ENCODE peak calls at places on chromosome 5, in eight cellular contexts. N, C, G, D, H, Q, V and W are unnamed samples.

GRCh38 chr5:169656125-169656990 is 19.3 kb downstream of the DOCK2 start:
- DNase-seq in Q (no peak), V (no peak), H (no peak), G (no peak), D (no peak), C (no peak), N (no peak), W (no peak)

GRCh38 chr5:173496883-173497255 is 119.6 kb downstream of the BOD1 start:
- DNase-seq in N (no peak), D (no peak), V (no peak), G (no peak), Q (no peak), C (no peak), H (no peak), W (peak; percentile 80)

GRCh38 chr5:42940853-42941252 is 99.3 kb downstream of the ANXA2R start:
- DNase-seq in H (no peak), N (no peak), C (no peak), D (no peak), V (no peak), Q (no peak), G (no peak), W (no peak)

GRCh38 chr5:59599729-59600128 is 293.8 kb downstream of the PDE4D start:
- DNase-seq in H (no peak), V (no peak), N (no peak), D (no peak), C (no peak), G (no peak), Q (no peak), W (no peak)

GRCh38 chr5:95669540-95669939 is 13.3 kb downstream of the SPATA9 start:
- DNase-seq in N (no peak), D (peak; percentile 26), H (no peak), Q (peak; percentile 59), V (peak; percentile 96), C (peak; percentile 90), G (no peak), W (peak; percentile 93)

GRCh38 chr5:62259699-62260220 is 46.2 kb upstream of the KIF2A start:
- DNase-seq in Q (no peak), H (no peak), C (no peak), G (no peak), N (no peak), V (no peak), D (no peak), W (no peak)

GRCh38 chr5:3350781-3351180 is 244.9 kb upstream of the IRX1 start:
- DNase-seq in C (no peak), N (no peak), H (no peak), V (peak; percentile 34), Q (no peak), D (peak; percentile 10), G (no peak), W (no peak)

GRCh38 chr5:77631166-77631582 is 7.3 kb downstream of the OTP start:
- DNase-seq in G (no peak), N (no peak), H (peak; percentile 21), Q (no peak), V (no peak), C (no peak), D (no peak), W (no peak)

GRCh38 chr5:77204967-77205366 is 5.5 kb upstream of the PDE8B start:
- DNase-seq in N (no peak), Q (no peak), D (no peak), G (no peak), C (no peak), V (no peak), H (no peak), W (no peak)

GRCh38 chr5:6899215-6899614 is 186.0 kb downstream of the TENT4A start:
- DNase-seq in Q (peak; percentile 27), G (no peak), D (peak; percentile 88), C (no peak), V (peak; percentile 91), N (no peak), H (no peak), W (peak; percentile 45)

GRCh38 chr5:8458038-8458383 is 589.1 kb downstream of the MTRR start:
- DNase-seq in C (no peak), G (no peak), H (no peak), N (no peak), D (no peak), V (no peak), Q (no peak), W (no peak)

GRCh38 chr5:72501475-72501874 is 5.7 kb downstream of the ZNF366 start:
- DNase-seq in H (no peak), G (no peak), V (no peak), N (no peak), D (no peak), C (no peak), Q (no peak), W (peak; percentile 87)

GRCh38 chr5:6408627-6409446 is 30.5 kb upstream of the MED10 start:
- DNase-seq in Q (no peak), N (no peak), G (no peak), V (no peak), D (no peak), H (no peak), C (no peak), W (no peak)

GRCh38 chr5:151115272-151115905 is 34.6 kb upstream of the TNIP1 start:
- DNase-seq in V (peak; percentile 88), D (peak; percentile 84), G (peak; percentile 85), N (peak; percentile 84), H (peak; percentile 83), C (peak; percentile 86), Q (peak; percentile 84), W (no peak)

GRCh38 chr5:97056263-97056662 is 86.1 kb downstream of the LIX1 start:
- DNase-seq in C (no peak), G (no peak), N (no peak), V (no peak), Q (no peak), D (no peak), H (no peak), W (no peak)

GRCh38 chr5:124180523-124181461 is 565.6 kb downstream of the ZNF608 start:
- DNase-seq in V (no peak), Q (no peak), G (no peak), H (no peak), D (no peak), C (no peak), N (no peak), W (no peak)

GRCh38 chr5:40678021-40678939 is 1.4 kb upstream of the PTGER4 start:
- DNase-seq in C (no peak), Q (no peak), G (no peak), H (no peak), N (no peak), D (no peak), V (no peak), W (no peak)

GRCh38 chr5:19910131-19910530 is 77.9 kb downstream of the CDH18 start:
- DNase-seq in H (no peak), G (no peak), D (no peak), N (no peak), C (no peak), V (no peak), Q (no peak), W (no peak)

GRCh38 chr5:17248999-17249634 is 31.7 kb downstream of the BASP1 start:
- DNase-seq in C (no peak), H (no peak), G (peak; percentile 95), N (no peak), V (no peak), Q (no peak), D (no peak), W (no peak)

GRCh38 chr5:99586878-99587277 is 658.1 kb upstream of the CHD1 start:
- DNase-seq in V (no peak), N (no peak), Q (no peak), G (no peak), H (no peak), D (no peak), C (no peak), W (no peak)

GRCh38 chr5:136516617-136517016 is 151.3 kb upstream of the TRPC7 start:
- DNase-seq in N (no peak), D (no peak), V (no peak), Q (no peak), G (no peak), H (no peak), C (no peak), W (no peak)

DNA sequence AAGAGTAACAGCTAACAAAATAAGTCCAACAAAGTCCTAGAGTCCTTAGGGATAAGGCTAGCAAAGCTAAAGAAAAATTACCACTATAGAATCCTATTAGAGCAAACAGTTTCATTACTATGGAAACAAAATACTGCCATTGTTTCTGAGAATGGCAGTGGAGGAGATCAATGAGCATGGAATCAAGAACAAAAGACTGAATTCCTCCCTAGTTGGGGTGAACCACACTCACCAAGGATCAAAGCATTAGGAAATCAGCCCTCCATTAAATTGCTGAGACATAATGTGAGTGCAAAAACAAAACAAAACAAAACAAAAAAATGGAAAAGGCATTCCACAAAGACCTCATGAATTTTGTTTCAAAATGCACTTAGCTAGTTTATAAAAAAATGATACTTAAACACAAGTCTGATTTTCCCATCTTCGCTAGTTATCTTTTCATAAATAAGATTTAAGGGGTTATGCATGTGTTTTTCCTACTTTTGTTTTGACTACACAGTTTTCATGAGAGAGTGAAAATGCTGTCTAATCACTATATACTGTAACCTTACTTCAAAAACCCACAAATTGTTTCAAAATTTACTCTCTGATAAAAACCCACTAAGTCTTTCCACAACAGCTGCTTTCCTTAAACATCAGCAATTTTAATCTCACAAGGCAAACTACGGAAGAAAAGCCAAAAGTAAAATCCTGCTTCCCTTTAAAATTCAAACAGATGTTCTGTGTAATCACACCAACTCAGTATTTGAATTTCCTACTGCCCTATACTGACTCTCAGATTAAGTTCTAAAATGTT is 9.7 kb downstream of the SERINC5 start:
- DNase-seq in Q (no peak), C (no peak), V (no peak), N (no peak), D (no peak), G (no peak), H (no peak), W (no peak)
- TF ChIP-seq EP300 in Q (no peak), C (no peak), V (no peak), N (no peak), D (no peak), G (no peak), H (no peak), W (no peak)

GRCh38 chr5:172002310-172002709 is 4.1 kb downstream of the FBXW11 start:
- DNase-seq in C (no peak), H (peak; percentile 50), Q (no peak), V (no peak), G (peak; percentile 36), D (no peak), N (peak; percentile 39), W (no peak)
- TF ChIP-seq CTCF in C (no peak), H (peak; percentile 58), Q (peak; percentile 24), V (peak; percentile 16), G (peak; percentile 32), D (no peak), N (peak; percentile 60), W (no peak)

DNA sequence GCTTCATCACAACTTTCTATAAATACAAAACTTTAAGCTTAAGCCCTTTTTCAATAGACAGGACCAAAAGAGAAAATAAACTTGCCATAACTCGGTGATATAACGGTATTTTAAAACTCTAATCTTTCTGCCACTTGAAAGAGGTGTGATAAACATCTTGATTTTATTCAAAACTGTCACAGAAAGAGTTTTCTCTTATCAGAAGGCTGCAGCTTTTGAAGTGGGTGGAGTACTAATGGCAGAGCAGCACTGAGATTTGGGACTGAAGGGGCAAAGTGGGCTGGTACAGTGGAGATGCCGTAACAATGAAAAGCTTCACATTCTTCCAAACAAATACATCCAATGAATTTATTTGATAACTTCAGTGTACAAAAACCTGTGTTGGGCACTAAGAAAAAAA is 92.5 kb downstream of the FBXO38 start:
- DNase-seq in H (no peak), V (no peak), G (no peak), D (no peak), N (no peak), Q (no peak), C (no peak), W (no peak)
- TF ChIP-seq EP300 in H (no peak), V (no peak), G (no peak), D (no peak), N (no peak), Q (no peak), C (no peak), W (no peak)

GRCh38 chr5:23506329-23507236 is 826 bp upstream of the PRDM9 start:
- DNase-seq in C (no peak), N (no peak), V (no peak), G (peak; percentile 14), Q (no peak), H (peak; percentile 16), D (no peak), W (no peak)
- TF ChIP-seq CTCF in C (no peak), N (no peak), V (no peak), G (peak; percentile 30), Q (no peak), H (peak; percentile 46), D (no peak), W (no peak)